ENCODE peak calls at places on chromosomes 5 and 9, in four cellular contexts. One of them, this sample, is unnamed.

GRCh38 chr9:89402695-89403427 is 84.6 kb downstream of the SECISBP2 start:
- DNase-seq in PC-3: no peak
- DNase-seq in H9: no peak
- DNase-seq in CD4-positive, alpha-beta T cell: no peak
- DNase-seq in this sample: no peak

GRCh38 chr5:158783382-158783781 is 316.3 kb downstream of the EBF1 start:
- DNase-seq in PC-3: no peak
- DNase-seq in H9: no peak
- DNase-seq in CD4-positive, alpha-beta T cell: no peak
- DNase-seq in this sample: no peak

GRCh38 chr5:157471709-157472108 is 11.7 kb downstream of the NIPAL4 start:
- DNase-seq in PC-3: peak; percentile 72
- DNase-seq in H9: peak; percentile 51
- DNase-seq in CD4-positive, alpha-beta T cell: no peak
- DNase-seq in this sample: no peak

GRCh38 chr9:91211919-91212318 is 149.8 kb downstream of the AUH start:
- DNase-seq in PC-3: no peak
- DNase-seq in H9: no peak
- DNase-seq in CD4-positive, alpha-beta T cell: no peak
- DNase-seq in this sample: no peak

GRCh38 chr5:173310861-173311515 is 17.2 kb downstream of the STC2 start:
- DNase-seq in PC-3: peak; percentile 31
- DNase-seq in H9: no peak
- DNase-seq in CD4-positive, alpha-beta T cell: no peak
- DNase-seq in this sample: no peak

GRCh38 chr9:79383096-79383495 is 188.7 kb upstream of the TLE4 start:
- DNase-seq in PC-3: no peak
- DNase-seq in H9: no peak
- DNase-seq in CD4-positive, alpha-beta T cell: no peak
- DNase-seq in this sample: no peak

GRCh38 chr9:133389025-133389557 is 12.9 kb downstream of the STKLD1 start:
- DNase-seq in PC-3: no peak
- DNase-seq in H9: no peak
- DNase-seq in CD4-positive, alpha-beta T cell: no peak
- DNase-seq in this sample: no peak

GRCh38 chr5:119336846-119337564 is 18.8 kb upstream of the TNFAIP8 start:
- DNase-seq in PC-3: no peak
- DNase-seq in H9: no peak
- DNase-seq in CD4-positive, alpha-beta T cell: no peak
- DNase-seq in this sample: no peak

GRCh38 chr5:56480305-56481146 is 247.4 kb upstream of the ANKRD55 start:
- DNase-seq in PC-3: peak; percentile 2
- DNase-seq in H9: peak; percentile 47
- DNase-seq in CD4-positive, alpha-beta T cell: peak; percentile 12
- DNase-seq in this sample: peak; percentile 63

GRCh38 chr9:35726876-35727438 is 5.0 kb downstream of the TLN1 start:
- DNase-seq in PC-3: peak; percentile 21
- DNase-seq in H9: peak; percentile 53
- DNase-seq in CD4-positive, alpha-beta T cell: peak; percentile 45
- DNase-seq in this sample: no peak

GRCh38 chr9:132651259-132651658 is 18.5 kb downstream of the DDX31 start:
- DNase-seq in PC-3: peak; percentile 78
- DNase-seq in H9: no peak
- DNase-seq in CD4-positive, alpha-beta T cell: no peak
- DNase-seq in this sample: no peak

GRCh38 chr5:136364307-136364706 is 1.0 kb downstream of the TRPC7 start:
- DNase-seq in PC-3: peak; percentile 20
- DNase-seq in H9: no peak
- DNase-seq in CD4-positive, alpha-beta T cell: no peak
- DNase-seq in this sample: no peak

GRCh38 chr9:131049829-131050715 is 41.1 kb downstream of the LAMC3 start:
- DNase-seq in PC-3: no peak
- DNase-seq in H9: no peak
- DNase-seq in CD4-positive, alpha-beta T cell: no peak
- DNase-seq in this sample: no peak

GRCh38 chr5:164358531-164359259 is 853.3 kb downstream of the MAT2B start:
- DNase-seq in PC-3: no peak
- DNase-seq in H9: no peak
- DNase-seq in CD4-positive, alpha-beta T cell: no peak
- DNase-seq in this sample: no peak

GRCh38 chr5:58462623-58463230 is 2.8 kb upstream of the PLK2 start:
- DNase-seq in PC-3: peak; percentile 74
- DNase-seq in H9: no peak
- DNase-seq in CD4-positive, alpha-beta T cell: peak; percentile 33
- DNase-seq in this sample: no peak

GRCh38 chr5:9924614-9925013 is 294.5 kb upstream of the TAS2R1 start:
- DNase-seq in PC-3: peak; percentile 99
- DNase-seq in H9: no peak
- DNase-seq in CD4-positive, alpha-beta T cell: no peak
- DNase-seq in this sample: no peak

GRCh38 chr5:1801061-1801953 is at the start of gene NDUFS6:
- DNase-seq in PC-3: peak; percentile 74
- DNase-seq in H9: peak; percentile 76
- DNase-seq in CD4-positive, alpha-beta T cell: peak; percentile 73
- DNase-seq in this sample: peak; percentile 29

GRCh38 chr9:110069326-110070248 is 138.4 kb downstream of the C9orf152 start:
- DNase-seq in PC-3: peak; percentile 84
- DNase-seq in H9: no peak
- DNase-seq in CD4-positive, alpha-beta T cell: no peak
- DNase-seq in this sample: no peak

GRCh38 chr5:16725575-16725974 is 108.8 kb upstream of the RETREG1 start:
- DNase-seq in PC-3: no peak
- DNase-seq in H9: no peak
- DNase-seq in CD4-positive, alpha-beta T cell: no peak
- DNase-seq in this sample: no peak

GRCh38 chr5:16723821-16724220 is 107.0 kb upstream of the RETREG1 start:
- DNase-seq in PC-3: no peak
- DNase-seq in H9: no peak
- DNase-seq in CD4-positive, alpha-beta T cell: no peak
- DNase-seq in this sample: no peak

GRCh38 chr5:16726538-16726946 is 109.7 kb upstream of the RETREG1 start:
- DNase-seq in PC-3: peak; percentile 78
- DNase-seq in H9: no peak
- DNase-seq in CD4-positive, alpha-beta T cell: peak; percentile 12
- DNase-seq in this sample: no peak

GRCh38 chr5:16733597-16733996 is 116.8 kb upstream of the RETREG1 start:
- DNase-seq in PC-3: no peak
- DNase-seq in H9: peak; percentile 56
- DNase-seq in CD4-positive, alpha-beta T cell: no peak
- DNase-seq in this sample: no peak

DNA sequence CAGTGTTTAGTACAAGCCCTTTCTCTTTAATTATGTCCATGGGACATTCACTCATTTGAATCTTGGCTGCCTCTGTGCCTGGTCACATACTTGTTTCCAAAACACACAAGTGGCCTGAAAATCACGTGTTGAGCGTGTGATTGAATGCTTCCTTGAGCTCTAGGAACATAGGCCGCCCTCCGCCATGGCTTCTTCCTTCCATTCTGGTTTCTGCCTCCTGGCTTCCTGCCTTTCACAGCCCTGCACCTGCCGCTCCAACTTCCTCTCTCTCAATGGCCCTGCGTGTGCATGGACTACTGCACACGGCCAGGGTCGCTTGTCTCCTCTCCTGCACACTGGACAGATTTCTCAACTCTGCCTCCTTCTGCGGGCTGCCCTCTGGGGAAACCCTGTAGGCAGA is 111.1 kb upstream of the RETREG1 start:
- DNase-seq in PC-3: no peak
- DNase-seq in H9: no peak
- DNase-seq in CD4-positive, alpha-beta T cell: no peak
- DNase-seq in this sample: no peak
- H3K27ac ChIP-seq in PC-3: no peak overlapping the region
- H3K27ac ChIP-seq in H9: no peak overlapping the region
- H3K27ac ChIP-seq in CD4-positive, alpha-beta T cell: no peak overlapping the region
- H3K27ac ChIP-seq in this sample: no peak overlapping the region

GRCh38 chr5:90606539-90606938 is 47.9 kb downstream of the ADGRV1 start:
- DNase-seq in PC-3: peak; percentile 53
- DNase-seq in H9: no peak
- DNase-seq in CD4-positive, alpha-beta T cell: no peak
- DNase-seq in this sample: no peak
- TF ChIP-seq CTCF in PC-3: peak; percentile 86
- TF ChIP-seq CTCF in H9: peak; percentile 75
- TF ChIP-seq CTCF in CD4-positive, alpha-beta T cell: no peak
- TF ChIP-seq CTCF in this sample: no peak

GRCh38 chr5:154189256-154189818 is 1.2 kb upstream of the GALNT10 start:
- DNase-seq in PC-3: no peak
- DNase-seq in H9: no peak
- DNase-seq in CD4-positive, alpha-beta T cell: no peak
- DNase-seq in this sample: no peak
- H3K27ac ChIP-seq in PC-3: no peak overlapping the region
- H3K27ac ChIP-seq in H9: no peak overlapping the region
- H3K27ac ChIP-seq in CD4-positive, alpha-beta T cell: no peak overlapping the region
- H3K27ac ChIP-seq in this sample: no peak overlapping the region

GRCh38 chr5:7606840-7607453 is 211.0 kb downstream of the ADCY2 start:
- DNase-seq in PC-3: no peak
- DNase-seq in H9: no peak
- DNase-seq in CD4-positive, alpha-beta T cell: no peak
- DNase-seq in this sample: no peak

DNA sequence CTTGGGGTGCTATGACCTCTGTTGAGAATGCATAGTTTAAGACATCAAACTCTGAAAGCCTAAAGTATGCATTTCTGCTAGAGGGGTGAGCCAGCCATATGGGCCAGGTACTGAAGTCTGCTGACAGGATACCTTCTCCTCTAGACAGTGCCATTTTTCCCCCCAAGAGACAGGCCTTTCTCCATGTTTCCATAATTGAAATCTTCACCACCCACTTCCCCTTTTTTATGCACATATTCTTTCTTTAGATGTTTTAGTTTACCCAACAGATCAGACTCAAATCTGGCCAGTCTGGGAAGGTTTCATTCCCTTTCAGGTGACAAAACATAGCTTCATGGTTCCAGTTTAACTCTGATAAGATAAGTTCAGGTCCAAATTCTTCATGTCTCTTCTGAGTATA is 212.8 kb downstream of the ADCY2 start:
- DNase-seq in PC-3: no peak
- DNase-seq in H9: no peak
- DNase-seq in CD4-positive, alpha-beta T cell: no peak
- DNase-seq in this sample: no peak
- TF ChIP-seq CTCF in PC-3: no peak
- TF ChIP-seq CTCF in H9: no peak
- TF ChIP-seq CTCF in CD4-positive, alpha-beta T cell: no peak
- TF ChIP-seq CTCF in this sample: no peak

DNA sequence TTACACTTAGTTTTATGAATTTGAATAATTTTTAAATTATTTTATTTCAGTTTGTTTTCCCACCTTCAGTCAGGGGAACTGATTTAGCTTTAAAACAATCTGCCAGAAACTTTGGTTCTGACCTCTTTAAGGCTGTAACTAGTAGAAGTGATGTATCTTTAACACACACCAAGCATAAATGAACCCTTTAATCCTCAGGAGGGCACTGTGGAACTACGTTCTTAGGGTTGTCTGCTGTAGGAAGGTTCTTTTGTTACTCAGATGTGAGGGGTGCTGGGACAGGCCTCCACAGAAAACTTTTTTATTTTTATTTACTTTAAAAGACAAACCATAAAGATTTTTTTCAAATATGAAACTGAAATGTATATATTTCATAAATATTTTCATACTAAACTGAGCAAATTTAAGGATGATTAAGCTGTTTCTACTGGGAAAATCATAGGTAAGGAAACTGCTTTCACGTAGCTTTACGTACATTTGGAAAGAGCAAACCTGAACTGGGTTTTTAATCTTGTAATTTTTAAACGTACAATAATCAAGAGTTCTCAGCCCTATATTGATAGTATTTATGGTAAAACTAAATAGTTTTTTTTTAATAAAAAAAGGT is 5.3 kb downstream of the KLF4 start:
- DNase-seq in PC-3: peak; percentile 74
- DNase-seq in H9: no peak
- DNase-seq in CD4-positive, alpha-beta T cell: no peak
- DNase-seq in this sample: no peak
- H3K27ac ChIP-seq in PC-3: no peak overlapping the region
- H3K27ac ChIP-seq in H9: no peak overlapping the region
- H3K27ac ChIP-seq in CD4-positive, alpha-beta T cell: no peak overlapping the region
- H3K27ac ChIP-seq in this sample: no peak overlapping the region

DNA sequence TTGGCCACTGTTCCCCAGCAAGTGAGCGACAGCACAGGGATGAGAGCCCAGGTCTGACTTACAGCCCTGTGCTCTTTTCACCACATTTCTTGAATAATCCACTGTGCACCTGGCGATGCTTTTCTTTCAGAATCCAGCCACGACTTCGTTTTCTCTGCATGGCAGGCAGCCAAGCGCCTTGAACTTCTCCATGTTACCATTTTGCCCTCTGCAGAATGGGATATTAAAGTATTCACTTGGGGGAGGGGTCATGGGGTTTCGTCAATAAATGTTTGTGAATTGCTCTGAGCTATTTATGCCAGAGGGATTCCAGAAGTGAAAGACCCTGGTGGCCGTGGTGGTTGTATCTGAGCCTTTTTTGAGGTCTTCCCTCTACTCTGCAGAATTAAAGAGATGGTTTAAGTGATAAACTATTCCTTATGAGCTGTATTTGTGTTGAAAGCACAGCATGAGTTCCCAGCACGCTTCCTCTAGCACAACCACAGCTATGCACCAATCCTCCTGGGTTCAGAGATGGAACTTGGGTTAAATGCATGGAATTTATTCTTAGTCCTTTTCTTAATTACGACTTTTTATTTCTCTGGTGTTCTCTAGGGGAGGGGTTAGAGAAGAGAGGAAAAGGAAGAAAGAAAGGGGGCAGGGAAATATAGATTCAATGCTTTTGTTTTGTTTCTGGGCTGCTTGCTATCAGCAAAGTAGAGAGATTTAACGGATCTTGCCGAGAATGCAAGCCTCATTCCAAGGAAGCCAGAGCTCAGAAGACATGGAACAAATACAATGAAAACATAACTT is 478.2 kb upstream of the TNC start:
- DNase-seq in PC-3: no peak
- DNase-seq in H9: no peak
- DNase-seq in CD4-positive, alpha-beta T cell: no peak
- DNase-seq in this sample: no peak
- TF ChIP-seq CTCF in PC-3: no peak
- TF ChIP-seq CTCF in H9: no peak
- TF ChIP-seq CTCF in CD4-positive, alpha-beta T cell: no peak
- TF ChIP-seq CTCF in this sample: no peak